ENCODE peak calls at places on chromosomes 6 and 20, in nine cellular contexts. G is GM23248, E is A549, L is mesendoderm, U is hepatocyte, Q is IMR-90, Z is H1, F is neural progenitor cell, I is PC-9. S is an unnamed sample.

GRCh38 chr6:32641122-32641521 is 3.9 kb downstream of the HLA-DQA1 start:
- DNase-seq in G (no peak), E (no peak), L (no peak), U (no peak), Q (no peak), Z (no peak), F (no peak), I (no peak), S (no peak)

GRCh38 chr6:101747160-101747559 is 353.7 kb downstream of the GRIK2 start:
- DNase-seq in G (no peak), E (no peak), L (no peak), U (no peak), Q (no peak), Z (no peak), F (no peak), I (no peak), S (no peak)

GRCh38 chr20:23046431-23046830 is 3.0 kb downstream of the THBD start:
- DNase-seq in G (no peak), E (no peak), L (no peak), U (no peak), Q (no peak), Z (no peak), F (no peak), I (no peak), S (no peak)

GRCh38 chr6:41548841-41549642 is 2.9 kb downstream of the FOXP4 start:
- DNase-seq in G (no peak), E (no peak), L (peak; percentile 66), U (no peak), Q (no peak), Z (no peak), F (no peak), I (no peak), S (no peak)

GRCh38 chr6:14447240-14447639 is 329.7 kb downstream of the CD83 start:
- DNase-seq in G (no peak), E (no peak), L (no peak), U (no peak), Q (no peak), Z (no peak), F (no peak), I (no peak), S (no peak)

GRCh38 chr6:143753678-143754077 is 75.9 kb downstream of the PHACTR2 start:
- DNase-seq in G (no peak), E (no peak), L (no peak), U (no peak), Q (no peak), Z (no peak), F (no peak), I (no peak), S (no peak)

GRCh38 chr6:65280060-65280459 is 427.0 kb downstream of the EYS start:
- DNase-seq in G (no peak), E (no peak), L (peak; percentile 3), U (no peak), Q (no peak), Z (no peak), F (no peak), I (no peak), S (no peak)

GRCh38 chr6:46964716-46965519 is 43.2 kb upstream of the ADGRF5 start:
- DNase-seq in G (peak; percentile 27), E (no peak), L (no peak), U (no peak), Q (no peak), Z (no peak), F (no peak), I (no peak), S (no peak)

GRCh38 chr20:1893721-1894470 is 1.3 kb upstream of the SIRPA start:
- DNase-seq in G (peak; percentile 47), E (no peak), L (no peak), U (no peak), Q (no peak), Z (no peak), F (no peak), I (no peak), S (no peak)

GRCh38 chr6:53906842-53907241 is 112.0 kb downstream of the LRRC1 start:
- DNase-seq in G (peak; percentile 10), E (no peak), L (no peak), U (no peak), Q (peak; percentile 39), Z (no peak), F (no peak), I (no peak), S (no peak)

GRCh38 chr20:57124800-57125399 is 141.5 kb downstream of the BMP7 start:
- DNase-seq in G (no peak), E (no peak), L (peak; percentile 26), U (peak; percentile 29), Q (no peak), Z (no peak), F (no peak), I (no peak), S (no peak)

GRCh38 chr6:47435254-47435612 is 42.4 kb upstream of the CD2AP start:
- DNase-seq in G (no peak), E (no peak), L (no peak), U (no peak), Q (no peak), Z (no peak), F (no peak), I (no peak), S (no peak)

DNA sequence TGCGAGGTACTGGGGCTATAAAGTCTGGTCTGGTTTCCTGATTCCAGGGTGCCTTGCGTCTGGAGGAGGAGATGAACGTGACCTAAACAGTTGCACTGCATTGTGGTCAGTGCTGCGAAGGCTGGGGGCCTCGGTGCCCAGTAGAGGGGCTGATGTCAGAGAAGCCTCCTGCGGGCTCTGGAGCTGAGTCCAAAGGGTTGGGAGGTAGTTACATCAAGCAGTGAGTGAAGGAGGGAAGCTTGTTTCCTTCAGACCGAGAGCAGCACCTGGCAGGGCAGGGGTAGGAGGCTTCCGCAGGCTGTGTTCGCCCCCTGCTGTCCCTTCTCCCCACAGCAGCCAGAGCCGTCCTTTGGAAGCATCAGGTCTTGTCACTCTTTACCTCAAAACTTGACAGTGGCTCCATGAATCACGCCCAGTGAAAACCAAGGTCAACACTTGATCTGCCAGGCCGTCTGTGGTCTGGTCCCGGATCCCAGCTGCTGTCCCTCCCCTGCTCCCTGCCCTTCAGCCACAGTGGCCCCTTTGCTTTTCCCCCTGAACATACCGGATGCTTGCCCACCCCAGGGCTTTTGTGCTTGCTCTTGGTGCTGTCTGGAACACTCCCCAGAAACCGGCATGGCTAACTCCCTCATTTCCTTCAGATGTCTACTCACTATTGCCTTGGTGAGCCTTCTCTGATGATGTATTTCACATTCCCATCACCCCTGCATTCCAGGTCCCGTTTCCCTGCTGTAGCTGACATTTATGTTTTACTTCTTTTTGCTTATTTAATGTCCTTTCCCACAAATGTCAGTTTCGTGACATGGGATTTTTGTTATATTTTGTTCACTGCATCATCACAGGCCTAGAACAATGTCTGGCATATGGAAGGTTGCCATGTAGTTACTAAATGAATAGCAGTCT is 7.0 kb downstream of the DYNLRB1 start:
- DNase-seq in G (peak; percentile 72), E (peak; percentile 57), L (peak; percentile 89), U (peak; percentile 79), Q (peak; percentile 81), Z (no peak), F (peak; percentile 69), I (peak; percentile 55), S (no peak)
- H3K4me2 ChIP-seq in G (peak overlapping the region; percentile 53), E (peak overlapping the region; percentile 42), L (no peak overlapping the region), U (peak overlapping the region; percentile 41), Q (peak overlapping the region; percentile 64), Z (peak overlapping the region; percentile 8), F (no peak overlapping the region), I (no peak overlapping the region), S (no peak overlapping the region)

DNA sequence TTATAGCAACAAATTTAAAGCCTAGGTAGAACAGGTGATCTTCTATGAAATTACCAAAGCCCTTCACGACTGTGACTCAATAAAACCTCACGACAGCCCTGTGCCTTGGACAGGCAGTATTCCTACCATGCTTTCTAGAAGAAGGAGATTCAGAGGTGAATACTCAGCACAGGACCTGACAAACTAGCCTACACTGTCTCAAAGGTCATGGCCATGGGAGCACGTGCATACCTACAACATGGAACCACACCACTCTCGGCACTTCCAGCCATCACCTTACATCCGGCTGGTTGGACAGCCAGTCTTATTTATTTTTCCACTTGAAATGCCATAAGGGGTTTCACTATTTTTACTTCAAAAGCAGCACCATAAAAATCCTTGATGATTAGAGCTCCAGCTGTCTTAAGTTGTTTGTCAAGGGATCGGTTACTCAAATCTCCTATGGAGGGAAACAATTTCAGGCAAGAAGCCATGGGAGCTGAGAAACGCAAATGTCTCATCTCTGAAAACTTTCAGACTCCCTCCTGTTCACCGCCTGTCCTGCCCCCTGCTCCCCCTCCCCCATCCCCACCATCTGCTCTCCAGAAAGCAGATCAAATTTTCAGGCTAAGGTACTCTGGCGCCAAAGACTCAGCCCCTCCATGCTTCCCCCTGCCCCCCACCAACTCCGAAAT is 4.2 kb upstream of the NNAT start:
- DNase-seq in G (no peak), E (no peak), L (no peak), U (peak; percentile 63), Q (peak; percentile 93), Z (no peak), F (no peak), I (no peak), S (no peak)
- H3K27ac ChIP-seq in G (no peak overlapping the region), E (no peak overlapping the region), L (no peak overlapping the region), U (peak overlapping the region; percentile 78), Q (peak overlapping the region; percentile 9), Z (no peak overlapping the region), F (no peak overlapping the region), I (no peak overlapping the region), S (no peak overlapping the region)

DNA sequence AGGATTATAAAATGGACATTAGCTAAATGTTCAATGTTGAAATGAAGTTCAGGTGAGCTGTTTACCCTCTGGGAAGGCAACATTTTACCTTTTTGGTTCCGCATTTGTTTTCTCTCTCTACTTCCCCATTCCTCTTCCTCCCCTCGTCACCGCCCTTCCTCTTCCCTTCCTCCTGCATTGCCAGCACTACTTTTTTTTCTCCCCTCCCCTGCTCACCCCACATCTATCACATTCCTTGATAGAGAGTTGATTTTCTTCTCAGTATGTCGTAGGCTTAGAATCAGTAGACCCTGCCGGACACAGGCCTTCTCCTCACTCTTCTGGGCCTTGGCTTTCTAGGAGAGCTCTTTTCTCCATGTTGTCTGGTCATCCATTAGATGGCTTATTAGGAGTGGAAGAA is 90.7 kb downstream of the DTD1 start:
- DNase-seq in G (no peak), E (no peak), L (no peak), U (no peak), Q (no peak), Z (no peak), F (no peak), I (no peak), S (no peak)
- H3K4me2 ChIP-seq in G (no peak overlapping the region), E (no peak overlapping the region), L (no peak overlapping the region), U (no peak overlapping the region), Q (no peak overlapping the region), Z (peak overlapping the region; percentile 5), F (no peak overlapping the region), I (no peak overlapping the region), S (no peak overlapping the region)

DNA sequence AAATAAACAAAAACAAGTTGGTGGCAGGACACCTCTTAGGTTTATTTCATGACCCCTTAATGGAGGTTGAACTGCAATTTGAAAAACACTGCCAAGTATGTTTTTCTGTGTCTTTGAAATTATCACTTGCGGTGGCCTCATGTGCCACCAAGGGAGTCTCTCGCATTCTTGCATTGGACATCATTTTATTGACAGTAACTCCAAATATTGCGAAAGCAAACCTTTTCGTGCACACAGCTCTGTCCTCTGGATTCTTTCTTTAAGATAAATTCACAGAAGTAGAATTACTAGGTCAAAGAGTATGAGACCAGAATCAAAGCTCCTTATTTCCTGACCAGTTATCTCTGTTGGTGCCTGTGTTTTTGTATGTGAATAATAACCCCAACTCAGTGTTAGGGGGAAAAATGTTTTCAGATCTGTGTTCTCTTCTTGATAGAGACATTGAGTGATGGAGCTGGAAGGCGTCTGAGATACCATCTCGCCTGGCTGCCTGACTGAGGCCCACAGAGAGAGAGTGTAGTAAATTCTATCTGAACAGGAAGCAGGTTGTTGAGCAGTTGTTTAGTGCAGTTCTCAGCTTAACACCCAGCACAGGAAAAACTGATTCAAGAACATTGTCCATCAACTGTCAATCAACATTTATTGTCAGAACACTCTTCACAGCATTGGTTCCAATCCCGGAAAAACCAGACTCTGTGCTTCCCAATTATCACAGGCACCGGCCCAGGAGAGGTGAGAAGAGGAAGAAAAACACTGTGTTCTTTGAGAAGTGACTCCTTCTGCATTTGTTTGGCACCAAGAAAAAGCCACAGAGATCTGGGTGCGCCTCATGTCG is 2.2 kb upstream of the CCDC167 start:
- DNase-seq in G (no peak), E (no peak), L (no peak), U (no peak), Q (no peak), Z (no peak), F (no peak), I (no peak), S (no peak)
- H3K27ac ChIP-seq in G (no peak overlapping the region), E (no peak overlapping the region), L (no peak overlapping the region), U (no peak overlapping the region), Q (no peak overlapping the region), Z (no peak overlapping the region), F (no peak overlapping the region), I (no peak overlapping the region), S (no peak overlapping the region)

S was measured in neuronal stem cell.